ENCODE peak calls at places on chromosome 21, in five cellular contexts. Y is NCI-H2029, E is astrocyte of the spinal cord, X is H1, W is Peyer's patch. B is an unnamed sample.

GRCh38 chr21:42414553-42414927 is 10.8 kb downstream of the UBASH3A start:
- DNase-seq in E (no peak), X (no peak), Y (no peak), W (no peak), B (no peak)

GRCh38 chr21:38852278-38852677 is 46.5 kb downstream of the ETS2 start:
- DNase-seq in X (no peak), W (no peak), Y (no peak), E (no peak), B (no peak)

GRCh38 chr21:45534591-45535331 is 7.5 kb downstream of the SLC19A1 start:
- DNase-seq in E (no peak), Y (no peak), X (peak; percentile 41), W (no peak), B (no peak)

GRCh38 chr21:42653492-42654061 is at the start of gene PDE9A:
- DNase-seq in Y (peak; percentile 21), W (no peak), X (peak; percentile 69), E (no peak), B (no peak)

GRCh38 chr21:43718872-43719747 is at the start of gene PDXK:
- DNase-seq in Y (peak; percentile 78), X (peak; percentile 90), W (peak; percentile 85), E (peak; percentile 84), B (peak; percentile 37)

GRCh38 chr21:33231526-33231925 is 1.8 kb downstream of the IFNAR2 start:
- DNase-seq in E (no peak), X (no peak), Y (no peak), W (no peak), B (no peak)

GRCh38 chr21:44962481-44962966 is 22.7 kb downstream of the SLX9 start:
- DNase-seq in W (no peak), E (peak; percentile 98), X (no peak), Y (no peak), B (no peak)

GRCh38 chr21:33268392-33268735 is 2.2 kb downstream of the IL10RB start:
- DNase-seq in E (no peak), Y (no peak), X (no peak), W (no peak), B (no peak)

GRCh38 chr21:38121888-38122705 is 134.7 kb upstream of the KCNJ15 start:
- DNase-seq in X (no peak), W (no peak), Y (no peak), E (no peak), B (no peak)

GRCh38 chr21:44057960-44058651 is 46.0 kb downstream of the TRAPPC10 start:
- DNase-seq in Y (no peak), W (no peak), E (no peak), X (no peak), B (no peak)

GRCh38 chr21:14523234-14523633 is 22.9 kb downstream of the SAMSN1 start:
- DNase-seq in W (no peak), X (no peak), Y (no peak), E (no peak), B (no peak)

GRCh38 chr21:45570826-45571601 is 28.8 kb upstream of the SLC19A1 start:
- DNase-seq in E (no peak), Y (no peak), W (no peak), X (peak; percentile 37), B (no peak)